ENCODE peak calls at places on chromosomes 16 and 17, in four cellular contexts. A is neural crest cell; H is glutamatergic neuron; J is stimulated activated CD4-positive, alpha-beta T cell treated with anti-CD3 and anti-CD28 coated beads, Interleukin-12 subunit alpha, Interleukin-12 subunit beta, amount 100 ng/mL, for 4 hours. I is an unnamed sample.

GRCh38 chr17:82952019-82952418 is 112.2 kb upstream of the ZNF750 start:
- DNase-seq in H (no peak), J (no peak), A (no peak), I (peak)

GRCh38 chr16:8796469-8797363 is 723 bp downstream of the TMEM186 start:
- DNase-seq in H (no peak), A (no peak), J (no peak), I (no peak)

GRCh38 chr16:28524544-28525179 is 14.1 kb downstream of the NUPR1 start:
- DNase-seq in J (no peak), A (no peak), H (no peak), I (no peak)

GRCh38 chr16:4472880-4473279 is 1.5 kb downstream of the NMRAL1 start:
- DNase-seq in H (no peak), A (no peak), J (no peak), I (no peak)

GRCh38 chr16:30430428-30430970 is 669 bp upstream of the DCTPP1 start:
- DNase-seq in A (no peak), H (peak), J (no peak), I (peak)

GRCh38 chr17:77185137-77185536 is 44.4 kb downstream of the SEC14L1 start:
- DNase-seq in J (no peak), A (no peak), H (no peak), I (no peak)

GRCh38 chr17:43175213-43176118 is 4.5 kb downstream of the NBR1 start:
- DNase-seq in H (no peak), A (no peak), J (no peak), I (no peak)

GRCh38 chr17:28193241-28193640 is 125.8 kb upstream of the TMEM97 start:
- DNase-seq in A (no peak), J (no peak), H (no peak), I (no peak)

GRCh38 chr17:6463616-6464445 is 19.6 kb downstream of the PIMREG start:
- DNase-seq in A (no peak), J (no peak), H (no peak), I (no peak)

GRCh38 chr16:48972236-48972635 is 309.4 kb downstream of the CBLN1 start:
- DNase-seq in H (no peak), A (no peak), J (no peak), I (no peak)

GRCh38 chr17:7703584-7704574 is 1.1 kb upstream of the EFNB3 start:
- DNase-seq in H (peak), A (no peak), J (no peak), I (peak)

GRCh38 chr16:84186685-84187437 is at the start of gene TAF1C:
- DNase-seq in A (peak), J (peak), H (peak), I (peak)

GRCh38 chr17:671076-671762 is 43.4 kb downstream of the VPS53 start:
- DNase-seq in A (no peak), J (no peak), H (no peak), I (no peak)

GRCh38 chr17:36650096-36650764 is 48.8 kb downstream of the MRM1 start:
- DNase-seq in H (no peak), A (no peak), J (no peak), I (no peak)

GRCh38 chr16:53666816-53667415 is 36.7 kb downstream of the RPGRIP1L start:
- DNase-seq in H (no peak), A (no peak), J (no peak), I (no peak)

GRCh38 chr16:89266521-89267134 is 49.1 kb downstream of the ZNF778 start:
- DNase-seq in H (no peak), J (no peak), A (no peak), I (no peak)

GRCh38 chr17:4823373-4824089 is 9.6 kb upstream of the MINK1 start:
- DNase-seq in A (no peak), H (no peak), J (no peak), I (no peak)

GRCh38 chr17:14310101-14310500 is 9.2 kb downstream of the HS3ST3B1 start:
- DNase-seq in J (no peak), A (no peak), H (no peak), I (no peak)

GRCh38 chr17:66508896-66509843 is 206.8 kb downstream of the PRKCA start:
- DNase-seq in H (no peak), A (no peak), J (peak), I (peak)

GRCh38 chr16:67885976-67886375 is 1.3 kb downstream of the NRN1L start:
- DNase-seq in A (no peak), H (no peak), J (no peak), I (no peak)

GRCh38 chr17:57806083-57806830 is 43.6 kb downstream of the MRPS23 start:
- DNase-seq in A (no peak), H (no peak), J (no peak), I (no peak)

GRCh38 chr16:75317101-75317522 is 65.7 kb upstream of the BCAR1 start:
- DNase-seq in H (no peak), A (no peak), J (no peak), I (no peak)

GRCh38 chr16:23509441-23509754 is 896 bp downstream of the GGA2 start:
- DNase-seq in A (no peak), J (no peak), H (no peak), I (no peak)

GRCh38 chr17:45705123-45706009 is 78.8 kb upstream of the CRHR1 start:
- DNase-seq in J (no peak), A (no peak), H (no peak), I (no peak)

GRCh38 chr17:35313875-35314409 is 59.5 kb downstream of the SLFN11 start:
- DNase-seq in J (peak), A (no peak), H (no peak), I (no peak)

GRCh38 chr16:69286941-69287713 is 24.0 kb upstream of the VPS4A start:
- DNase-seq in J (peak), A (peak), H (no peak), I (peak)

GRCh38 chr17:1438593-1439083 is 17.4 kb downstream of the CRK start:
- DNase-seq in H (no peak), J (no peak), A (no peak), I (no peak)